ENCODE peak calls at places on chromosomes 1 and 21, in six cellular contexts. N is IMR-90, O is AG09309, Y is fibroblast of the aortic adventitia, M is cardiac fibroblast, Q is suprapubic skin. F is an unnamed sample.

GRCh38 chr21:43619856-43620255 is 39.4 kb downstream of the HSF2BP start:
- DNase-seq in N (no peak), O (no peak), Y (no peak), M (no peak), Q (no peak), F (no peak)

GRCh38 chr1:205294175-205294913 is 27.2 kb downstream of the NUAK2 start:
- DNase-seq in N (peak), O (peak), Y (peak), M (peak), Q (no peak), F (peak)

GRCh38 chr1:15412843-15413242 is 3.2 kb downstream of the EFHD2 start:
- DNase-seq in N (no peak), O (no peak), Y (no peak), M (no peak), Q (no peak), F (no peak)

GRCh38 chr1:243938146-243938676 is 88.2 kb upstream of the AKT3 start:
- DNase-seq in N (no peak), O (no peak), Y (no peak), M (no peak), Q (no peak), F (no peak)

GRCh38 chr1:241413386-241413785 is 56.4 kb upstream of the RGS7 start:
- DNase-seq in N (peak), O (no peak), Y (peak), M (no peak), Q (no peak), F (no peak)

GRCh38 chr1:94648225-94649007 is 106.9 kb upstream of the F3 start:
- DNase-seq in N (peak), O (peak), Y (peak), M (peak), Q (peak), F (no peak)

GRCh38 chr1:94039871-94040569 is 80.9 kb downstream of the ABCA4 start:
- DNase-seq in N (no peak), O (no peak), Y (peak), M (peak), Q (peak), F (no peak)

GRCh38 chr1:46530791-46531409 is 20.5 kb downstream of the KNCN start:
- DNase-seq in N (no peak), O (no peak), Y (no peak), M (no peak), Q (peak), F (no peak)

GRCh38 chr1:2212542-2213491 is 15.3 kb upstream of the SKI start:
- DNase-seq in N (peak), O (no peak), Y (peak), M (peak), Q (peak), F (peak)

GRCh38 chr1:204258213-204259115 is 44.7 kb upstream of the GOLT1A start:
- DNase-seq in N (peak), O (no peak), Y (peak), M (peak), Q (no peak), F (peak)

GRCh38 chr1:47388548-47389238 is 27.4 kb upstream of the FOXE3 start:
- DNase-seq in N (peak), O (no peak), Y (peak), M (peak), Q (no peak), F (peak)

GRCh38 chr1:118535901-118536300 is 350.9 kb upstream of the SPAG17 start:
- DNase-seq in N (no peak), O (no peak), Y (no peak), M (no peak), Q (no peak), F (no peak)

GRCh38 chr1:23394664-23395063 is 25.0 kb upstream of the ZNF436 start:
- DNase-seq in N (peak), O (peak), Y (peak), M (peak), Q (peak), F (no peak)

GRCh38 chr1:246364415-246364941 is 142.6 kb downstream of the SMYD3 start:
- DNase-seq in N (no peak), O (no peak), Y (no peak), M (no peak), Q (no peak), F (no peak)

GRCh38 chr1:115330480-115331013 is 7.5 kb downstream of the NGF start:
- DNase-seq in N (peak), O (peak), Y (peak), M (peak), Q (no peak), F (no peak)
- TF ChIP-seq CTCF in N (peak), O (peak), Y (peak), M (no peak), Q (no peak), F (no peak)

GRCh38 chr1:164644774-164645634 is 86.0 kb downstream of the PBX1 start:
- DNase-seq in N (peak), O (peak), Y (peak), M (peak), Q (no peak), F (no peak)
- TF ChIP-seq CTCF in N (no peak), O (no peak), Y (no peak), M (no peak), Q (no peak), F (no peak)

GRCh38 chr1:155199792-155200191 is 7.9 kb downstream of the THBS3 start:
- DNase-seq in N (no peak), O (no peak), Y (no peak), M (no peak), Q (no peak), F (no peak)

GRCh38 chr1:155202731-155203515 is 4.8 kb downstream of the THBS3 start:
- DNase-seq in N (no peak), O (no peak), Y (no peak), M (no peak), Q (no peak), F (no peak)

GRCh38 chr1:155202198-155202597 is 5.5 kb downstream of the THBS3 start:
- DNase-seq in N (no peak), O (no peak), Y (no peak), M (no peak), Q (no peak), F (no peak)

GRCh38 chr1:155198547-155198906 is 9.2 kb downstream of the THBS3 start:
- DNase-seq in N (no peak), O (no peak), Y (no peak), M (no peak), Q (no peak), F (no peak)

DNA sequence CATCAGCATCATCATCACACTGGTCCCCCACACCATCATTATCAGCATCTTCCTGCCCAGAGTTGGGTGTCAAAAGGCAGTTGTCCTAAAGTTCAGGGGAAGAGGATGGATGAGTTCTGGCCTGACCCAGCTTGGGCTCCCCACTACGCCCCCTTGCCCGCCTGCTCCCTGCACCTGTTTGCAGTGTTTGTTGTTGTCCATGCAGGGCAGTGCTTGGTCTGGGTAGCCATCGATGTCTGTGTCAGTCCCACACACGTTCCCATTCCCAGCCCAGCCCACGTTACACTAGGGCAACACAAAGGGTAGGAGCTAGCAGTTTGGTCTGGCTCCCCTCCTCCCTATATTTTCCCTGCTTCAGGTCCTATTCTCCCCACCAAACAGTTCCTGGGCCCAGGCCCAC is 6.8 kb downstream of the THBS3 start:
- DNase-seq in N (no peak), O (no peak), Y (no peak), M (no peak), Q (no peak), F (no peak)
- TF ChIP-seq CTCF in N (no peak), O (no peak), Y (no peak), M (no peak), Q (no peak), F (no peak)

DNA sequence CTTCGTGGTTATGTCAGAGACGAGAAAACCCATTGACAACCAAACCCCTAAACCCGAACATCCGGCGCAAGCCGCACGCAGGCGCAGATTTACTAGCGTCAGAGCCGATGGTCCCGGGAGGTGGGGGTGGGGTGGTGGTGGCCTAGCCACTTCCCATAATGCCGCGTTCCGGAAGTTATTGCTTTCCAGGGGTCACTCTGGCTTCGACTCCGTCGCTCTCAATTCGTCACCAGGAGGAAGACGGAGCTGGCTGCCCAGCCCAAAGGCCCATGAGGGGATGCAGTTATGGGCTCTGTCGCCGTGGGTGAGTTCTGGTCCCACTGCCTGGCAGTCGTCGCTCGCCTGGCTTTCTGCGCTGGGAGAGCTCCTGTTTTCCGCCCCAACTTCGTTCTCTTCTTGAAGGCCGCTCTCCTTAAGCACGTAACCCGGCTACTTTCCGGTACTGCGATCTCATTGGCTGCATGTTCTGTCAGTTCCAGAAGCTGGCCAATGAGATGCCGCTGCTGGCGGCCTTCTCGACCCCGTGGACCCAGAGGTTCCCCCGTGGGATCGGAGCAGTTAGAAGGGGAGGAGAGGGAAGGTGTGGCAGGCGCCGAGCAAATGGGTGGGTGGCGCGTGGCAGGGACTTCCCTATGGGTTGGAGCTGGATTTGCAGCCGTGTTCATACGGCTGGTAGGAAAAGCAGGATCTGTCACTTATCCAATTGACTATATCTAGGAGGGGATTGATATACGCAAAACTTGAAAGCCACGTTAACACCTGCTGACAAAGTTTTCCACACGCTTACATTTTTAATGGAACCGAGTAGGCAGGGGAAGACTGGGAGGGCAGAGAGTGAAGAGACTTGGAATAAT is at the start of gene USP16:
- DNase-seq in N (peak), O (peak), Y (peak), M (peak), Q (peak), F (peak)
- TF ChIP-seq CTCF in N (peak), O (peak), Y (peak), M (no peak), Q (peak), F (no peak)

GRCh38 chr1:116842654-116843053 is 67.1 kb upstream of the PTGFRN start:
- DNase-seq in N (no peak), O (no peak), Y (peak), M (no peak), Q (no peak), F (no peak)
- TF ChIP-seq CTCF in N (peak), O (peak), Y (peak), M (peak), Q (no peak), F (no peak)

GRCh38 chr1:200410566-200410878 is 686 bp upstream of the ZNF281 start:
- DNase-seq in N (no peak), O (no peak), Y (no peak), M (no peak), Q (no peak), F (no peak)

GRCh38 chr1:200406161-200406797 is 3.6 kb downstream of the ZNF281 start:
- DNase-seq in N (no peak), O (no peak), Y (no peak), M (no peak), Q (no peak), F (no peak)

GRCh38 chr1:200409761-200410565 is at the start of gene ZNF281:
- DNase-seq in N (peak), O (peak), Y (peak), M (peak), Q (peak), F (peak)

GRCh38 chr1:200411406-200412257 is 1.8 kb upstream of the ZNF281 start:
- DNase-seq in N (no peak), O (no peak), Y (no peak), M (no peak), Q (no peak), F (peak)

DNA sequence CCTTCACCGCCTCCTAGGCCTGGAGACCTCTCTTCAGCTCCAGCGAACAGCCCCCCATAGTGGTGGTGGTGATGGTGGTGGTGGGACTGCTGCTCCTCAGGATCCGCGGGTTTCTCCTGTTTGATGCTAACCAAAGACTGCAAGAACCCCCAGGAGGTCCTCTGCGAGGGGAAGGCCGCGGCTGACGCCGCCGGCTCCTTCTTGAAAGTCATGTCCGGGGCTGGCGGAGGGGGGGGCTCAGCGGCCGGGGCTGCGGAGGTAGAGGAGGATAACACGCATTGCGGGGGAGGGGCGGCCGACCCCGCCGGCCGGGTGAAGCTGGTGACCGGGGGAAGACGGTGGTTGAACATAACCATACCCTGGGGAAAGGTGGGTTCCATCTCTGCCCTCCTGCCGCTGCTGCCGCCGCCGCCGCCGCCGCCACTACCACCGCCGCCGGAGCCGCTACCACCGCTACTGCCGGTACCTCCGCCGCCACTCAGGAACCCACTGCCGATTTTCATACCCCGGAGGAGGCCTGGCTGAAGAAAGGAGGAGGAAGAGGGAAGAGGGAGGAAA is 554 bp downstream of the ZNF281 start:
- DNase-seq in N (peak), O (no peak), Y (peak), M (peak), Q (peak), F (peak)
- TF ChIP-seq CTCF in N (peak), O (no peak), Y (peak), M (no peak), Q (no peak), F (no peak)

GRCh38 chr1:157455318-157455717 is 97.0 kb downstream of the FCRL5 start:
- DNase-seq in N (no peak), O (no peak), Y (no peak), M (no peak), Q (no peak), F (no peak)
- TF ChIP-seq CTCF in N (no peak), O (no peak), Y (no peak), M (no peak), Q (no peak), F (no peak)

DNA sequence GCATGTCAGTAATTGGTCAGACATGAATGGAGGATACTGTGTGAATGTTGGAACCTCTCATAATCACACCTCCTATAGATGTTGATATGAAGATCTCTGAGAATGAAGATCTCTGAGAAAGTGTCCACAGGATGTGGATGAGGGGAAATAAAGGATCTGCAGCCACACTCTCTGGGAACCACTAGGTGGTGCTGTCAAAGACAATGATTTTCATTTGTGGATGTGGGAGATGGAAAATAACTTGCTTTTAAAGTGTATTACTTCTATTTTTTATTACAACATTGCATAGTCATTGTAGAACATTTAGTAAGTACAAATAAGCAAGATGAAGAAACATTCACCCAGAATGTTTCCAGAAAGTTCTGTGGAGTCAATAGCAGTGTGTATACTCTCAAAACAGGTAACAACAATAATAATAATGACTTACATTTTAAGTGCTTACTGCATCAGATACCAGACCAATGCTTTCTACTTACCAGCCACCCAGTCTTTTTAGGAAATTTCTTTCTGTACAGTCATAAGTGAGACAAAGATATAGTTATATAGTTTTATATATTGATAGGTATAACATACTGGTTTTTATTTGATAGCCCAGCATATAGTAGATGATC is 128.2 kb downstream of the ATG4C start:
- DNase-seq in N (peak), O (peak), Y (peak), M (peak), Q (no peak), F (no peak)
- TF ChIP-seq CTCF in N (peak), O (peak), Y (peak), M (peak), Q (peak), F (peak)

GRCh38 chr1:120178799-120179419 is 2.6 kb upstream of the SEC22B start:
- DNase-seq in N (peak), O (no peak), Y (peak), M (peak), Q (no peak), F (no peak)
- TF ChIP-seq CTCF in N (no peak), O (peak), Y (no peak), M (no peak), Q (no peak), F (no peak)